ENCODE peak calls at places on chromosomes 1 and 21, in four cellular contexts. One of them, this sample, is unnamed.

GRCh38 chr1:235246022-235246948 is 81.7 kb downstream of the ARID4B start:
- DNase-seq in foreskin fibroblast: no peak
- DNase-seq in AG04449: no peak
- DNase-seq in AG04450: no peak
- DNase-seq in this sample: no peak

GRCh38 chr1:23389846-23390321 is 20.2 kb upstream of the ZNF436 start:
- DNase-seq in AG04450: no peak
- DNase-seq in AG04449: no peak
- DNase-seq in foreskin fibroblast: no peak
- DNase-seq in this sample: no peak

GRCh38 chr1:198155253-198155652 is 1.5 kb upstream of the NEK7 start:
- DNase-seq in AG04450: no peak
- DNase-seq in AG04449: peak; percentile 71
- DNase-seq in foreskin fibroblast: peak; percentile 67
- DNase-seq in this sample: peak; percentile 54

GRCh38 chr1:248316796-248317195 is 7.6 kb downstream of the OR2M7 start:
- DNase-seq in AG04449: no peak
- DNase-seq in foreskin fibroblast: no peak
- DNase-seq in AG04450: no peak
- DNase-seq in this sample: no peak

GRCh38 chr1:29270881-29271390 is 34.6 kb downstream of the PTPRU start:
- DNase-seq in AG04450: no peak
- DNase-seq in foreskin fibroblast: peak; percentile 43
- DNase-seq in AG04449: no peak
- DNase-seq in this sample: no peak

GRCh38 chr1:6358757-6359567 is 34.6 kb downstream of the ACOT7 start:
- DNase-seq in AG04450: peak; percentile 63
- DNase-seq in AG04449: no peak
- DNase-seq in foreskin fibroblast: peak; percentile 40
- DNase-seq in this sample: peak; percentile 38

GRCh38 chr1:220281159-220281574 is 8.9 kb upstream of the RAB3GAP2 start:
- DNase-seq in AG04449: no peak
- DNase-seq in foreskin fibroblast: peak; percentile 63
- DNase-seq in AG04450: no peak
- DNase-seq in this sample: no peak

GRCh38 chr1:246447501-246447900 is 59.6 kb downstream of the SMYD3 start:
- DNase-seq in AG04449: no peak
- DNase-seq in foreskin fibroblast: peak; percentile 10
- DNase-seq in AG04450: no peak
- DNase-seq in this sample: no peak

GRCh38 chr1:241240084-241240483 is 116.9 kb downstream of the RGS7 start:
- DNase-seq in AG04450: no peak
- DNase-seq in AG04449: no peak
- DNase-seq in foreskin fibroblast: no peak
- DNase-seq in this sample: no peak

GRCh38 chr1:6909401-6909800 is 124.1 kb downstream of the CAMTA1 start:
- DNase-seq in foreskin fibroblast: no peak
- DNase-seq in AG04450: no peak
- DNase-seq in AG04449: no peak
- DNase-seq in this sample: no peak

GRCh38 chr1:8425150-8425780 is 107.4 kb downstream of the SLC45A1 start:
- DNase-seq in AG04450: no peak
- DNase-seq in AG04449: no peak
- DNase-seq in foreskin fibroblast: no peak
- DNase-seq in this sample: no peak

GRCh38 chr1:45644661-45645060 is 20.8 kb upstream of the CCDC17 start:
- DNase-seq in foreskin fibroblast: no peak
- DNase-seq in AG04450: no peak
- DNase-seq in AG04449: no peak
- DNase-seq in this sample: no peak

GRCh38 chr21:41865002-41865777 is 14.0 kb downstream of the PRDM15 start:
- DNase-seq in foreskin fibroblast: no peak
- DNase-seq in AG04449: no peak
- DNase-seq in AG04450: no peak
- DNase-seq in this sample: no peak

GRCh38 chr1:9004031-9004730 is 22.0 kb downstream of the SLC2A7 start:
- DNase-seq in AG04449: no peak
- DNase-seq in foreskin fibroblast: no peak
- DNase-seq in AG04450: no peak
- DNase-seq in this sample: no peak

GRCh38 chr21:43972850-43973633 is 39.1 kb upstream of the TRAPPC10 start:
- DNase-seq in AG04449: no peak
- DNase-seq in foreskin fibroblast: peak; percentile 27
- DNase-seq in AG04450: no peak
- DNase-seq in this sample: no peak

GRCh38 chr1:182786223-182787001 is 3.2 kb upstream of the NPL start:
- DNase-seq in foreskin fibroblast: peak; percentile 81
- DNase-seq in AG04450: peak; percentile 29
- DNase-seq in AG04449: peak; percentile 14
- DNase-seq in this sample: peak; percentile 53

GRCh38 chr1:182784556-182785171 is 4.9 kb upstream of the NPL start:
- DNase-seq in AG04449: no peak
- DNase-seq in foreskin fibroblast: peak; percentile 68
- DNase-seq in AG04450: no peak
- DNase-seq in this sample: peak; percentile 19

GRCh38 chr1:182782587-182782913 is 7.0 kb upstream of the NPL start:
- DNase-seq in foreskin fibroblast: no peak
- DNase-seq in AG04449: no peak
- DNase-seq in AG04450: no peak
- DNase-seq in this sample: no peak

GRCh38 chr1:182781849-182782586 is 7.6 kb upstream of the NPL start:
- DNase-seq in AG04449: no peak
- DNase-seq in foreskin fibroblast: peak; percentile 76
- DNase-seq in AG04450: no peak
- DNase-seq in this sample: no peak

GRCh38 chr1:182783068-182783467 is 6.5 kb upstream of the NPL start:
- DNase-seq in foreskin fibroblast: no peak
- DNase-seq in AG04449: no peak
- DNase-seq in AG04450: no peak
- DNase-seq in this sample: no peak
- TF ChIP-seq CTCF in foreskin fibroblast: no peak
- TF ChIP-seq CTCF in AG04449: no peak
- TF ChIP-seq CTCF in AG04450: peak; percentile 8
- TF ChIP-seq CTCF in this sample: peak; percentile 16

GRCh38 chr1:100995196-100995983 is 30.2 kb downstream of the DPH5 start:
- DNase-seq in foreskin fibroblast: no peak
- DNase-seq in AG04450: no peak
- DNase-seq in AG04449: no peak
- DNase-seq in this sample: no peak
- H3K4me3 ChIP-seq in foreskin fibroblast: no peak overlapping the region
- H3K4me3 ChIP-seq in AG04450: no peak overlapping the region
- H3K4me3 ChIP-seq in AG04449: no peak overlapping the region
- H3K4me3 ChIP-seq in this sample: no peak overlapping the region

GRCh38 chr1:41791667-41792484 is 126.8 kb downstream of the HIVEP3 start:
- DNase-seq in AG04449: no peak
- DNase-seq in AG04450: no peak
- DNase-seq in foreskin fibroblast: no peak
- DNase-seq in this sample: no peak

GRCh38 chr1:41792485-41792770 is 126.3 kb downstream of the HIVEP3 start:
- DNase-seq in AG04449: no peak
- DNase-seq in foreskin fibroblast: no peak
- DNase-seq in AG04450: no peak
- DNase-seq in this sample: no peak

GRCh38 chr1:41799205-41799604 is 119.5 kb downstream of the HIVEP3 start:
- DNase-seq in AG04449: no peak
- DNase-seq in AG04450: no peak
- DNase-seq in foreskin fibroblast: no peak
- DNase-seq in this sample: no peak

GRCh38 chr1:41794031-41794430 is 124.7 kb downstream of the HIVEP3 start:
- DNase-seq in foreskin fibroblast: no peak
- DNase-seq in AG04449: no peak
- DNase-seq in AG04450: no peak
- DNase-seq in this sample: no peak

GRCh38 chr1:41795205-41795762 is 123.4 kb downstream of the HIVEP3 start:
- DNase-seq in foreskin fibroblast: peak; percentile 79
- DNase-seq in AG04449: no peak
- DNase-seq in AG04450: no peak
- DNase-seq in this sample: peak; percentile 29
- TF ChIP-seq CTCF in foreskin fibroblast: peak; percentile 54
- TF ChIP-seq CTCF in AG04449: peak; percentile 43
- TF ChIP-seq CTCF in AG04450: peak; percentile 71
- TF ChIP-seq CTCF in this sample: peak; percentile 57

GRCh38 chr1:37926061-37926924 is 20.6 kb downstream of the INPP5B start:
- DNase-seq in foreskin fibroblast: no peak
- DNase-seq in AG04449: no peak
- DNase-seq in AG04450: no peak
- DNase-seq in this sample: no peak

GRCh38 chr1:37919277-37919676 is 27.6 kb downstream of the INPP5B start:
- DNase-seq in foreskin fibroblast: peak; percentile 29
- DNase-seq in AG04450: no peak
- DNase-seq in AG04449: no peak
- DNase-seq in this sample: no peak

GRCh38 chr1:37925316-37925715 is 21.5 kb downstream of the INPP5B start:
- DNase-seq in foreskin fibroblast: no peak
- DNase-seq in AG04449: no peak
- DNase-seq in AG04450: no peak
- DNase-seq in this sample: no peak

GRCh38 chr1:37923551-37923889 is 23.3 kb downstream of the INPP5B start:
- DNase-seq in AG04449: no peak
- DNase-seq in foreskin fibroblast: no peak
- DNase-seq in AG04450: no peak
- DNase-seq in this sample: no peak

DNA sequence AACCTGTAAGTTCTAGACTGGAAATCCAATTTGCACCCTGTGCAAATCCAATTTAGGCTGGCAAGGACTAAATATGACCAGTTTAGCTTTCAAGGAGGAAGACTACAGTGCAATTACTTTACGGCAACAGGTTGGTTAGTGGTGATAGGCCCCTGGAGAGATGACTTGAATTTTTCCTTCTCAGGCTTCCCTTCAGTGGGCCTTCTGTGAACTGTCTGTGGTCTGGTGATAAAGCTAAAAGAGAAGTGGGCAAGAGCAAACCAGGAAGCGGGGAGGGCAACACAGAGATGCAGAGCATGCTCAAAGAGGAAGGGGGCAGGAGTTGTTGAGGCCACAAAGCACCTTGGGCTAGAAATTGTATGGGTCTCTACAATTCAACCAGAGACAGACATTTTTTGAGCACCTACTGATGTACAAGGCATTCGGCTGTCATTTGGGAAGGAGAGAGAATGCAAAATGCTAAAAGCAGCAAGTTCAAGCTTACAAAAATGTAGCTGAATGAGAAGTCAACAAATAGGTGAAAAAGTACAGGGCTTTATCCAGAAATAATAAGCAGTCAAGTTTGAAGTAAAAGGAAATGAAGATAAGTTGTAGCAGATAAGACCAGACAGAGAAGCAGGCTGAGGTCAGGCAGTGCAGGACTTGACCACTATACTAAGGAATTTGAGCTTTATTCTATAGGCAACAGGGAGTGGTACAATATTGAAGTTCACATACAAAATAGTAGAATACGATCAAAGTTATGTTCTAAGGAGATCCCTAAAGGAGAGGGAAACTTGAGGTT is 23.9 kb downstream of the INPP5B start:
- DNase-seq in AG04450: no peak
- DNase-seq in AG04449: no peak
- DNase-seq in foreskin fibroblast: no peak
- DNase-seq in this sample: no peak
- H3K4me3 ChIP-seq in AG04450: no peak overlapping the region
- H3K4me3 ChIP-seq in AG04449: no peak overlapping the region
- H3K4me3 ChIP-seq in foreskin fibroblast: no peak overlapping the region
- H3K4me3 ChIP-seq in this sample: no peak overlapping the region

GRCh38 chr1:115189814-115190541 is 100.7 kb upstream of the TSPAN2 start:
- DNase-seq in foreskin fibroblast: peak; percentile 94
- DNase-seq in AG04449: peak; percentile 94
- DNase-seq in AG04450: peak; percentile 64
- DNase-seq in this sample: peak; percentile 86

GRCh38 chr1:115193026-115193425 is 103.7 kb upstream of the TSPAN2 start:
- DNase-seq in foreskin fibroblast: no peak
- DNase-seq in AG04450: no peak
- DNase-seq in AG04449: no peak
- DNase-seq in this sample: no peak

GRCh38 chr1:115192200-115192767 is 103.0 kb upstream of the TSPAN2 start:
- DNase-seq in AG04450: no peak
- DNase-seq in AG04449: no peak
- DNase-seq in foreskin fibroblast: peak; percentile 26
- DNase-seq in this sample: no peak

GRCh38 chr1:115190766-115191165 is 101.5 kb upstream of the TSPAN2 start:
- DNase-seq in AG04450: no peak
- DNase-seq in foreskin fibroblast: peak; percentile 63
- DNase-seq in AG04449: no peak
- DNase-seq in this sample: no peak

GRCh38 chr1:115191691-115192090 is 102.4 kb upstream of the TSPAN2 start:
- DNase-seq in AG04450: no peak
- DNase-seq in AG04449: no peak
- DNase-seq in foreskin fibroblast: no peak
- DNase-seq in this sample: no peak
- TF ChIP-seq CTCF in AG04450: no peak
- TF ChIP-seq CTCF in AG04449: no peak
- TF ChIP-seq CTCF in foreskin fibroblast: no peak
- TF ChIP-seq CTCF in this sample: no peak

GRCh38 chr1:104706631-104707147 is 957.0 kb downstream of the AMY1C start:
- DNase-seq in AG04450: no peak
- DNase-seq in AG04449: no peak
- DNase-seq in foreskin fibroblast: peak; percentile 1
- DNase-seq in this sample: no peak
- H3K4me3 ChIP-seq in AG04450: no peak overlapping the region
- H3K4me3 ChIP-seq in AG04449: peak overlapping the region; percentile 29
- H3K4me3 ChIP-seq in foreskin fibroblast: peak overlapping the region; percentile 44
- H3K4me3 ChIP-seq in this sample: no peak overlapping the region

GRCh38 chr1:72724951-72725863 is 442.9 kb upstream of the NEGR1 start:
- DNase-seq in foreskin fibroblast: no peak
- DNase-seq in AG04450: no peak
- DNase-seq in AG04449: no peak
- DNase-seq in this sample: no peak
- TF ChIP-seq CTCF in foreskin fibroblast: no peak
- TF ChIP-seq CTCF in AG04450: no peak
- TF ChIP-seq CTCF in AG04449: no peak
- TF ChIP-seq CTCF in this sample: no peak

GRCh38 chr1:1462318-1462966 is 9.1 kb upstream of the ATAD3B start:
- DNase-seq in AG04450: no peak
- DNase-seq in AG04449: no peak
- DNase-seq in foreskin fibroblast: peak; percentile 90
- DNase-seq in this sample: no peak
- H3K4me3 ChIP-seq in AG04450: no peak overlapping the region
- H3K4me3 ChIP-seq in AG04449: no peak overlapping the region
- H3K4me3 ChIP-seq in foreskin fibroblast: no peak overlapping the region
- H3K4me3 ChIP-seq in this sample: no peak overlapping the region

GRCh38 chr1:202121006-202121405 is 1.7 kb upstream of the GPR37L1 start:
- DNase-seq in AG04449: no peak
- DNase-seq in foreskin fibroblast: no peak
- DNase-seq in AG04450: no peak
- DNase-seq in this sample: no peak

GRCh38 chr1:202124107-202124506 is 1.4 kb downstream of the GPR37L1 start:
- DNase-seq in foreskin fibroblast: no peak
- DNase-seq in AG04449: no peak
- DNase-seq in AG04450: no peak
- DNase-seq in this sample: no peak

GRCh38 chr1:202123336-202123813 is 658 bp downstream of the GPR37L1 start:
- DNase-seq in AG04450: no peak
- DNase-seq in AG04449: no peak
- DNase-seq in foreskin fibroblast: no peak
- DNase-seq in this sample: no peak

GRCh38 chr1:202125611-202126010 is 2.9 kb downstream of the GPR37L1 start:
- DNase-seq in AG04450: no peak
- DNase-seq in foreskin fibroblast: no peak
- DNase-seq in AG04449: no peak
- DNase-seq in this sample: no peak

GRCh38 chr1:202122639-202123335 is at the start of gene GPR37L1:
- DNase-seq in AG04449: no peak
- DNase-seq in AG04450: no peak
- DNase-seq in foreskin fibroblast: peak; percentile 79
- DNase-seq in this sample: no peak
- TF ChIP-seq CTCF in AG04449: peak; percentile 54
- TF ChIP-seq CTCF in AG04450: peak; percentile 57
- TF ChIP-seq CTCF in foreskin fibroblast: peak; percentile 63
- TF ChIP-seq CTCF in this sample: peak; percentile 52

GRCh38 chr1:69320679-69321310 is 246.9 kb upstream of the LRRC7 start:
- DNase-seq in AG04449: no peak
- DNase-seq in foreskin fibroblast: no peak
- DNase-seq in AG04450: no peak
- DNase-seq in this sample: no peak
- H3K4me3 ChIP-seq in AG04449: no peak overlapping the region
- H3K4me3 ChIP-seq in foreskin fibroblast: no peak overlapping the region
- H3K4me3 ChIP-seq in AG04450: no peak overlapping the region
- H3K4me3 ChIP-seq in this sample: no peak overlapping the region

This sample was measured in astrocyte of the cerebellum.